ENCODE peak calls at places on chromosome 12, in ten cellular contexts. N is AG08395, J is HCT116, T is iris pigment epithelial cell, Z is psoas muscle, B is HT-29, H is left cardiac atrium, F is GM13977, D is right lobe of liver, U is GM13976. V is an unnamed sample.
A peak's percentile ranks its signal among the peaks of the same experiment; 100 is the strongest.

GRCh38 chr12:59036973-59037807 is 116.9 kb upstream of the LRIG3 start:
- DNase-seq in N (no peak), J (no peak), T (peak; percentile 93), Z (no peak), B (no peak), H (no peak), F (no peak), D (no peak), U (no peak), V (no peak)

GRCh38 chr12:93587601-93588000 is 15.1 kb downstream of the SOCS2 start:
- DNase-seq in N (no peak), J (no peak), T (no peak), Z (no peak), B (no peak), H (no peak), F (no peak), D (no peak), U (no peak), V (no peak)

GRCh38 chr12:7602287-7602686 is 63.4 kb downstream of the APOBEC1 start:
- DNase-seq in N (peak; percentile 46), J (peak; percentile 22), T (peak; percentile 18), Z (no peak), B (no peak), H (no peak), F (no peak), D (no peak), U (no peak), V (no peak)

GRCh38 chr12:2624543-2625266 is 170.1 kb upstream of the FKBP4 start:
- DNase-seq in N (peak; percentile 14), J (peak; percentile 36), T (peak; percentile 55), Z (no peak), B (peak; percentile 18), H (no peak), F (no peak), D (no peak), U (no peak), V (no peak)

GRCh38 chr12:108191086-108191485 is 62.0 kb downstream of the WSCD2 start:
- DNase-seq in N (no peak), J (no peak), T (no peak), Z (no peak), B (no peak), H (no peak), F (no peak), D (no peak), U (no peak), V (no peak)

GRCh38 chr12:1509703-1510395 is 84.5 kb downstream of the FBXL14 start:
- DNase-seq in N (no peak), J (no peak), T (no peak), Z (no peak), B (no peak), H (no peak), F (no peak), D (no peak), U (no peak), V (no peak)

GRCh38 chr12:8012910-8013309 is 19.6 kb upstream of the FOXJ2 start:
- DNase-seq in N (no peak), J (no peak), T (no peak), Z (no peak), B (no peak), H (no peak), F (no peak), D (no peak), U (no peak), V (no peak)

GRCh38 chr12:57220770-57221168 is 4.2 kb downstream of the NXPH4 start:
- DNase-seq in N (no peak), J (no peak), T (no peak), Z (no peak), B (no peak), H (no peak), F (no peak), D (no peak), U (no peak), V (no peak)

GRCh38 chr12:104106965-104107364 is 31.0 kb downstream of the NFYB start:
- DNase-seq in N (no peak), J (no peak), T (no peak), Z (no peak), B (no peak), H (no peak), F (no peak), D (no peak), U (no peak), V (no peak)

GRCh38 chr12:48787791-48788521 is 933 bp downstream of the ADCY6 start:
- DNase-seq in N (peak; percentile 35), J (no peak), T (no peak), Z (no peak), B (peak; percentile 16), H (no peak), F (no peak), D (no peak), U (no peak), V (no peak)